ENCODE peak calls at places on chromosomes 5 and 9, in six cellular contexts. N is IMR-90, W is cardiac fibroblast, X is AG09309, H is kidney epithelial cell, O is fibroblast of lung. U is an unnamed sample.

GRCh38 chr5:1462358-1462757 is 17.1 kb upstream of the SLC6A3 start:
- DNase-seq in N (no peak), W (no peak), X (no peak), H (no peak), O (no peak), U (no peak)

GRCh38 chr9:129458155-129458661 is 162.7 kb downstream of the C9orf50 start:
- DNase-seq in N (no peak), W (no peak), X (no peak), H (no peak), O (no peak), U (peak)

GRCh38 chr5:170769898-170770416 is 13.6 kb upstream of the GABRP start:
- DNase-seq in N (no peak), W (no peak), X (no peak), H (no peak), O (no peak), U (no peak)

GRCh38 chr5:20949636-20950035 is 961.6 kb upstream of the CDH18 start:
- DNase-seq in N (no peak), W (no peak), X (no peak), H (no peak), O (no peak), U (no peak)

GRCh38 chr5:43859309-43859708 is 256.3 kb downstream of the NNT start:
- DNase-seq in N (no peak), W (no peak), X (no peak), H (no peak), O (no peak), U (no peak)

GRCh38 chr5:78899922-78900362 is 85.2 kb downstream of the ARSB start:
- DNase-seq in N (peak), W (peak), X (no peak), H (no peak), O (peak), U (peak)

GRCh38 chr5:135829681-135830383 is 4.6 kb upstream of the SLC25A48 start:
- DNase-seq in N (peak), W (peak), X (peak), H (peak), O (peak), U (peak)

GRCh38 chr9:79104216-79104615 is 467.5 kb upstream of the TLE4 start:
- DNase-seq in N (no peak), W (no peak), X (peak), H (no peak), O (peak), U (no peak)

GRCh38 chr9:99731950-99732349 is 89.7 kb upstream of the NR4A3 start:
- DNase-seq in N (no peak), W (no peak), X (no peak), H (no peak), O (no peak), U (no peak)

GRCh38 chr9:110156902-110157301 is 51.1 kb downstream of the C9orf152 start:
- DNase-seq in N (no peak), W (peak), X (peak), H (no peak), O (peak), U (peak)

GRCh38 chr9:137218754-137219271 is 3.2 kb downstream of the RNF208 start:
- DNase-seq in N (peak), W (peak), X (no peak), H (no peak), O (peak), U (peak)

GRCh38 chr9:84339951-84340350 is 607 bp downstream of the SLC28A3 start:
- DNase-seq in N (no peak), W (peak), X (no peak), H (peak), O (peak), U (no peak)

GRCh38 chr9:73893230-73893629 is 603.9 kb upstream of the RORB start:
- DNase-seq in N (no peak), W (no peak), X (no peak), H (no peak), O (no peak), U (no peak)

GRCh38 chr9:27292646-27293045 is 4.3 kb downstream of the EQTN start:
- DNase-seq in N (peak), W (peak), X (peak), H (no peak), O (peak), U (peak)

GRCh38 chr5:58354827-58355226 is 105.1 kb downstream of the PLK2 start:
- DNase-seq in N (no peak), W (no peak), X (no peak), H (no peak), O (no peak), U (no peak)

GRCh38 chr9:34374905-34375552 is 1.7 kb downstream of the MYORG start:
- DNase-seq in N (no peak), W (no peak), X (no peak), H (no peak), O (no peak), U (no peak)

GRCh38 chr9:34363619-34364351 is 12.9 kb downstream of the MYORG start:
- DNase-seq in N (no peak), W (peak), X (no peak), H (no peak), O (no peak), U (no peak)

GRCh38 chr5:139881145-139881733 is 85.6 kb downstream of the PSD2 start:
- DNase-seq in N (no peak), W (no peak), X (no peak), H (no peak), O (no peak), U (no peak)

GRCh38 chr9:78215706-78216105 is 20.2 kb upstream of the CEP78 start:
- DNase-seq in N (peak), W (no peak), X (no peak), H (no peak), O (peak), U (peak)

GRCh38 chr5:122778157-122778556 is 3.3 kb downstream of the SNX2 start:
- DNase-seq in N (no peak), W (no peak), X (no peak), H (no peak), O (no peak), U (no peak)

GRCh38 chr9:130825051-130825651 is 9.9 kb upstream of the ABL1 start:
- DNase-seq in N (peak), W (peak), X (no peak), H (peak), O (peak), U (no peak)

GRCh38 chr9:88198346-88198807 is 60.1 kb upstream of the SPATA31C2 start:
- DNase-seq in N (peak), W (peak), X (no peak), H (no peak), O (peak), U (peak)

GRCh38 chr9:108838017-108838416 is 17.8 kb downstream of the ACTL7B start:
- DNase-seq in N (peak), W (peak), X (no peak), H (no peak), O (no peak), U (peak)

GRCh38 chr9:114909657-114910056 is 20.7 kb downstream of the TNFSF8 start:
- DNase-seq in N (no peak), W (no peak), X (no peak), H (no peak), O (no peak), U (no peak)

GRCh38 chr9:32705059-32705458 is 69.6 kb upstream of the TAF1L start:
- DNase-seq in N (peak), W (no peak), X (no peak), H (no peak), O (peak), U (no peak)

GRCh38 chr9:91897201-91897600 is 52.8 kb downstream of the ROR2 start:
- DNase-seq in N (peak), W (no peak), X (no peak), H (no peak), O (peak), U (no peak)

GRCh38 chr9:89349607-89350006 is 31.3 kb downstream of the SECISBP2 start:
- DNase-seq in N (no peak), W (no peak), X (no peak), H (no peak), O (no peak), U (no peak)

GRCh38 chr5:142600611-142601360 is 85.1 kb downstream of the FGF1 start:
- DNase-seq in N (peak), W (peak), X (no peak), H (no peak), O (peak), U (peak)

GRCh38 chr5:177487144-177487543 is 10.3 kb downstream of the PDLIM7 start:
- DNase-seq in N (no peak), W (no peak), X (no peak), H (no peak), O (no peak), U (no peak)

GRCh38 chr5:177490992-177491391 is 6.4 kb downstream of the PDLIM7 start:
- DNase-seq in N (no peak), W (no peak), X (no peak), H (no peak), O (no peak), U (no peak)

GRCh38 chr5:177487975-177488374 is 9.4 kb downstream of the PDLIM7 start:
- DNase-seq in N (no peak), W (no peak), X (no peak), H (no peak), O (no peak), U (peak)

GRCh38 chr5:177490311-177490991 is 7.0 kb downstream of the PDLIM7 start:
- DNase-seq in N (no peak), W (no peak), X (no peak), H (no peak), O (no peak), U (no peak)

GRCh38 chr5:177489119-177489716 is 8.2 kb downstream of the PDLIM7 start:
- DNase-seq in N (no peak), W (no peak), X (no peak), H (no peak), O (no peak), U (no peak)
- TF ChIP-seq CTCF in N (no peak), W (no peak), X (peak), H (peak), O (no peak), U (no peak)

GRCh38 chr9:106966481-106966880 is 103.5 kb downstream of the ZNF462 start:
- DNase-seq in N (no peak), W (no peak), X (no peak), H (no peak), O (no peak), U (no peak)

GRCh38 chr9:106962615-106963363 is 99.8 kb downstream of the ZNF462 start:
- DNase-seq in N (no peak), W (peak), X (no peak), H (no peak), O (peak), U (no peak)

GRCh38 chr9:106964822-106965525 is 102.0 kb downstream of the ZNF462 start:
- DNase-seq in N (peak), W (no peak), X (no peak), H (no peak), O (no peak), U (peak)

GRCh38 chr9:106963684-106964083 is 100.7 kb downstream of the ZNF462 start:
- DNase-seq in N (no peak), W (no peak), X (no peak), H (no peak), O (no peak), U (no peak)

GRCh38 chr9:106964329-106964728 is 101.4 kb downstream of the ZNF462 start:
- DNase-seq in N (no peak), W (no peak), X (no peak), H (no peak), O (no peak), U (no peak)
- H3K4me3 ChIP-seq in N (no peak), W (no peak), X (no peak), H (no peak), O (no peak), U (no peak)

GRCh38 chr5:106876665-106877194 is 794.0 kb downstream of the EFNA5 start:
- DNase-seq in N (no peak), W (no peak), X (no peak), H (no peak), O (no peak), U (no peak)

GRCh38 chr5:106875591-106876297 is 795.0 kb downstream of the EFNA5 start:
- DNase-seq in N (peak), W (peak), X (no peak), H (no peak), O (no peak), U (peak)

GRCh38 chr5:106874974-106875373 is 795.8 kb downstream of the EFNA5 start:
- DNase-seq in N (no peak), W (no peak), X (no peak), H (no peak), O (no peak), U (no peak)

GRCh38 chr5:106877881-106878280 is 792.9 kb downstream of the EFNA5 start:
- DNase-seq in N (no peak), W (no peak), X (no peak), H (no peak), O (no peak), U (no peak)

DNA sequence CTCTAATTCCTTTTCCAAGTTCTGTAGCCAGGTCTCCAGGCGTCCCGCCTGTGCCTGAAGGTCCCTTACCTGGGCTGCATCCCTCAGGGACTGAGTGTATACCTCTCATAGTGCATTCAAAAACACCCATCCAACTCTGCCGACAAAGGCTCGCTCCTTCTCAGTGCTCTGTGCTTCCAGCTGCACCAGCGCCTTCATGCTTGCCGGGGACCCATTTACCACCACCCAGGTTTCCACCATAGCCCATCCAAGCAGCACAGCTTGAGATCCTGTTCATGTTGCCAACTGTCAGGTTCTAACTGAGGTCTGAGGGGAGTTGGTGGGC is 794.5 kb downstream of the EFNA5 start:
- DNase-seq in N (no peak), W (no peak), X (no peak), H (no peak), O (no peak), U (no peak)
- TF ChIP-seq CTCF in N (no peak), W (no peak), X (no peak), H (no peak), O (no peak), U (no peak)

DNA sequence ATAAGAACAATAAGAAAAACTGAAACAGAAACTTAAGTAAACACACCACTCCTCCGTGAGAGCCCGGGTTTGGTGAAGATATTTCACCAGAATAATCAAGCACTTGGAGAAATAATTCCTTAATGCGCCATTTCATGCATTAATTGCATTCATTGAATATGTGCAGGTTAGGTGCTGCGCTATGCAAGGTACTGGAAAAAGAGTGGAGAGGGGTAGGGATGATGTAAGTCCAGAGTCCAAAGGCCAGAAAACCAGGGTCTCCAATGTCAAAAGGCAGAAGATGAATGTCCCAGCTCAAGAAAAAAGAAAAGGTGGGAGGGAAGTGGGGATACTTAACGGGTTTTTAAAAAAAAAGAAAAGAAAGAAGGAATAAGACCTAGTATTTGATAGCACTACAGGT is 669 bp upstream of the ZFP37 start:
- DNase-seq in N (no peak), W (no peak), X (no peak), H (no peak), O (no peak), U (no peak)
- H3K4me3 ChIP-seq in N (peak), W (peak), X (peak), H (peak), O (peak), U (peak)

DNA sequence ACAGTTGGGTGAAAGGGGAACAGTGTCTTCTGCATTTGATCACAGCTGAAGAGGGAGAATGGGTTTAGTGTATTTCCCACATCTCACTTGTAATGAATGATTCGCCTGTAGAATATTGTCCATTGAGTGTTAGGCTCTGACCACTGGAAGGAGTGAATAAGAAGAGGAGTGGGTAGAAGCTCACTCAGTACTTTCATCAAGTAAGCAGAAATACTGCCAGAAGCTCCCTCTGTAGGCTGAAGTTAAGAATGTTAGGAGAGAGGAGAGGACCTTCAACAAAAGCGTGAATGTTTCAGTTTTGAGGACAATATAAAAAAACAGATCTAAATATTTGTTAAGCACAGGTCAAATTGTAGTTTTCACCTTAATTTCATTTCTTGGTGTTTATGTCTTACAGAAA is 27.5 kb downstream of the FSD1L start:
- DNase-seq in N (peak), W (peak), X (no peak), H (peak), O (peak), U (peak)
- TF ChIP-seq CTCF in N (peak), W (peak), X (peak), H (peak), O (peak), U (peak)

GRCh38 chr5:88785396-88786216 is 97.4 kb downstream of the MEF2C start:
- DNase-seq in N (peak), W (peak), X (peak), H (peak), O (peak), U (peak)

GRCh38 chr5:88786789-88787188 is 96.2 kb downstream of the MEF2C start:
- DNase-seq in N (no peak), W (no peak), X (no peak), H (no peak), O (no peak), U (no peak)

GRCh38 chr5:88787856-88788255 is 95.1 kb downstream of the MEF2C start:
- DNase-seq in N (no peak), W (no peak), X (no peak), H (no peak), O (peak), U (no peak)

GRCh38 chr5:88780731-88781130 is 102.3 kb downstream of the MEF2C start:
- DNase-seq in N (no peak), W (no peak), X (no peak), H (no peak), O (no peak), U (no peak)

DNA sequence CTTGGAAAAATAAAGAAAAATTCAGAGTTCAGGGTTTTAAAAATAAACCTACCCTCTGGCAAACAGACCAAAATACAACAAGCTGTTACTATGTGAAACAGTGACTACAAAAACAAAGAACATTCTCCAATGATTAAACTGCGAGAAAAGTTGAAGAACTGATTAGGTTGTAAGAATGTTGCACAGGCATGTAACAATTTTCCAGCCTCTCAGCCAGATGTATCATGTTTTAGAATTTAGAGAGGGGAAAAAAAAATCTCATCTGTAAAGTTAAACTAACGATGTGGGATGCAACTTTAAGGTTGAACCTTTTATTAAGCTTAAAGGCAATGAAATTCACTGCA is 96.8 kb downstream of the MEF2C start:
- DNase-seq in N (no peak), W (peak), X (no peak), H (peak), O (peak), U (no peak)
- H3K4me3 ChIP-seq in N (peak), W (no peak), X (no peak), H (no peak), O (no peak), U (peak)

GRCh38 chr5:74684900-74685851 is at the start of gene HEXB:
- DNase-seq in N (peak), W (peak), X (no peak), H (peak), O (peak), U (peak)
- TF ChIP-seq CTCF in N (peak), W (no peak), X (no peak), H (no peak), O (no peak), U (no peak)

GRCh38 chr5:62708481-62709325 is 130.1 kb downstream of the LRRC70 start:
- DNase-seq in N (no peak), W (no peak), X (no peak), H (no peak), O (no peak), U (no peak)
- H3K4me3 ChIP-seq in N (no peak), W (no peak), X (no peak), H (no peak), O (no peak), U (no peak)

U was measured in foreskin fibroblast.